ENCODE peak calls at places on chromosomes 2 and 18, in four cellular contexts. H is Peyer's patch; K is stimulated activated naive CD8-positive, alpha-beta T cell treated with anti-CD3 and anti-CD28 coated beads, Interleukin-15, Interleukin-2, amounts not matched to agents 100 U/mL and 50 U/mL, for 24 hours; E is T-helper 9 cell. L is an unnamed sample.

GRCh38 chr2:149566652-149567051 is 20.9 kb downstream of the MMADHC start:
- DNase-seq in E (no peak), K (no peak), H (no peak), L (no peak)

GRCh38 chr2:11507517-11507916 is 26.3 kb upstream of the GREB1 start:
- DNase-seq in E (no peak), K (no peak), H (no peak), L (no peak)

GRCh38 chr2:85455552-85456090 is 37.1 kb downstream of the SH2D6 start:
- DNase-seq in K (no peak), H (no peak), E (no peak), L (no peak)

GRCh38 chr2:224838335-224838734 is 122.2 kb upstream of the CCDC195 start:
- DNase-seq in H (no peak), E (no peak), K (no peak), L (no peak)

GRCh38 chr18:46547520-46547919 is 109.5 kb downstream of the LOXHD1 start:
- DNase-seq in K (no peak), H (no peak), E (no peak), L (no peak)

GRCh38 chr2:150528861-150529801 is 41.7 kb upstream of the RND3 start:
- DNase-seq in K (no peak), E (no peak), H (no peak), L (peak)

GRCh38 chr2:240929364-240930095 is 23.4 kb downstream of the CROCC2 start:
- DNase-seq in K (no peak), E (no peak), H (peak), L (no peak)

GRCh38 chr2:209998596-209998995 is 3.8 kb upstream of the RPE start:
- DNase-seq in E (no peak), H (no peak), K (no peak), L (no peak)

L was measured in NCI-H226.